ENCODE peak calls at places on chromosome 2, in five cellular contexts. G, V, K, L and I are unnamed samples.

GRCh38 chr2:39379643-39380524 is 57.2 kb downstream of the MAP4K3 start:
- DNase-seq in G (peak), V (peak), K (no peak), L (peak), I (peak)

GRCh38 chr2:99706734-99707133 is 216.9 kb upstream of the REV1 start:
- DNase-seq in G (no peak), V (no peak), K (no peak), L (peak), I (no peak)

GRCh38 chr2:96945011-96945410 is 41.4 kb downstream of the FAM178B start:
- DNase-seq in G (no peak), V (peak), K (no peak), L (no peak), I (no peak)

GRCh38 chr2:181570833-181571661 is 85.9 kb downstream of the CERKL start:
- DNase-seq in G (no peak), V (no peak), K (no peak), L (no peak), I (peak)

GRCh38 chr2:146709004-146709403 is 1135.8 kb upstream of the ACVR2A start:
- DNase-seq in G (no peak), V (no peak), K (no peak), L (no peak), I (no peak)

GRCh38 chr2:78992807-78993517 is 32.5 kb upstream of the REG3G start:
- DNase-seq in G (no peak), V (peak), K (no peak), L (no peak), I (no peak)

GRCh38 chr2:34306745-34307144 is 707.6 kb upstream of the FAM98A start:
- DNase-seq in G (no peak), V (no peak), K (no peak), L (no peak), I (no peak)

GRCh38 chr2:207926133-207927076 is 98.9 kb downstream of the PLEKHM3 start:
- DNase-seq in G (no peak), V (no peak), K (no peak), L (no peak), I (peak)

GRCh38 chr2:210859314-210859713 is 302.9 kb downstream of the CPS1 start:
- DNase-seq in G (no peak), V (no peak), K (no peak), L (no peak), I (no peak)

GRCh38 chr2:55137024-55137958 is 87.0 kb upstream of the RTN4 start:
- DNase-seq in G (no peak), V (no peak), K (peak), L (no peak), I (no peak)

GRCh38 chr2:171407030-171407707 is 26.6 kb downstream of the METTL8 start:
- DNase-seq in G (no peak), V (no peak), K (no peak), L (no peak), I (no peak)

GRCh38 chr2:21423854-21424253 is 300.1 kb downstream of the TDRD15 start:
- DNase-seq in G (no peak), V (no peak), K (no peak), L (no peak), I (no peak)

GRCh38 chr2:209305026-209305425 is 118.8 kb upstream of the MAP2 start:
- DNase-seq in G (no peak), V (no peak), K (no peak), L (no peak), I (no peak)

GRCh38 chr2:211157856-211158463 is 601.6 kb downstream of the CPS1 start:
- DNase-seq in G (peak), V (peak), K (peak), L (peak), I (peak)

GRCh38 chr2:37459095-37459981 is 114.9 kb downstream of the QPCT start:
- DNase-seq in G (no peak), V (no peak), K (no peak), L (no peak), I (peak)

GRCh38 chr2:96161785-96162367 is 16.6 kb upstream of the DUSP2 start:
- DNase-seq in G (no peak), V (no peak), K (no peak), L (no peak), I (no peak)

GRCh38 chr2:213016984-213017351 is 134.4 kb downstream of the IKZF2 start:
- DNase-seq in G (no peak), V (no peak), K (no peak), L (no peak), I (peak)

GRCh38 chr2:231928481-231928880 is 2.3 kb upstream of the NPPC start:
- DNase-seq in G (no peak), V (no peak), K (no peak), L (no peak), I (no peak)

GRCh38 chr2:174573621-174574081 is 24.0 kb downstream of the WIPF1 start:
- DNase-seq in G (no peak), V (no peak), K (no peak), L (no peak), I (no peak)

GRCh38 chr2:190863946-190864345 is 16.7 kb upstream of the GLS start:
- DNase-seq in G (no peak), V (peak), K (no peak), L (no peak), I (no peak)

GRCh38 chr2:135299656-135300244 is 231.3 kb downstream of the ZRANB3 start:
- DNase-seq in G (no peak), V (no peak), K (no peak), L (no peak), I (peak)

GRCh38 chr2:173136067-173136466 is 60.4 kb downstream of the MAP3K20 start:
- DNase-seq in G (no peak), V (no peak), K (no peak), L (no peak), I (no peak)

GRCh38 chr2:70242552-70242951 is 5.9 kb downstream of the TIA1 start:
- DNase-seq in G (no peak), V (no peak), K (no peak), L (no peak), I (no peak)

GRCh38 chr2:191933307-191934105 is 86.6 kb upstream of the CAVIN2 start:
- DNase-seq in G (no peak), V (no peak), K (no peak), L (no peak), I (no peak)

GRCh38 chr2:223001831-223002230 is 50.2 kb upstream of the KCNE4 start:
- DNase-seq in G (no peak), V (no peak), K (no peak), L (no peak), I (no peak)

GRCh38 chr2:96690306-96691021 is 47.9 kb downstream of the FER1L5 start:
- DNase-seq in G (no peak), V (no peak), K (no peak), L (no peak), I (no peak)

GRCh38 chr2:120323214-120323613 is 22.7 kb upstream of the INHBB start:
- DNase-seq in G (no peak), V (no peak), K (no peak), L (no peak), I (peak)

GRCh38 chr2:225337183-225337582 is 62.3 kb upstream of the NYAP2 start:
- DNase-seq in G (no peak), V (no peak), K (no peak), L (no peak), I (no peak)

GRCh38 chr2:96523659-96524481 is 12.7 kb upstream of the ARID5A start:
- DNase-seq in G (no peak), V (no peak), K (no peak), L (no peak), I (peak)

GRCh38 chr2:42761554-42761953 is 2.4 kb downstream of the OXER1 start:
- DNase-seq in G (no peak), V (no peak), K (no peak), L (no peak), I (no peak)

GRCh38 chr2:66428986-66429612 is 5.8 kb upstream of the MEIS1 start:
- DNase-seq in G (no peak), V (peak), K (no peak), L (no peak), I (peak)

GRCh38 chr2:174395284-174395968 is at the start of gene SCRN3:
- DNase-seq in G (peak), V (peak), K (peak), L (peak), I (peak)

GRCh38 chr2:70344195-70344594 is 42.3 kb upstream of the FAM136A start:
- DNase-seq in G (no peak), V (no peak), K (no peak), L (no peak), I (peak)

GRCh38 chr2:148546270-148546669 is 98.3 kb upstream of the EPC2 start:
- DNase-seq in G (no peak), V (no peak), K (no peak), L (no peak), I (peak)

GRCh38 chr2:138059487-138059886 is 95.2 kb downstream of the HNMT start:
- DNase-seq in G (no peak), V (no peak), K (no peak), L (no peak), I (peak)